ENCODE peak calls at places on chromosomes 12 and 14, in nine cellular contexts. Z, U, X, Y, O, P, S, L and T are unnamed samples.
A peak's percentile ranks its signal among the peaks of the same experiment; 100 is the strongest.

GRCh38 chr14:29553427-29553826 is 374.2 kb downstream of the PRKD1 start:
- DNase-seq in Y (no peak), P (no peak), Z (no peak), X (no peak), U (no peak), S (no peak), L (no peak), O (no peak), T (no peak)

GRCh38 chr14:95489163-95489887 is 27.1 kb downstream of the SYNE3 start:
- DNase-seq in L (no peak), Z (no peak), O (no peak), S (no peak), X (peak; percentile 17), Y (no peak), P (no peak), U (no peak), T (no peak)

GRCh38 chr14:68282479-68283377 is 463.1 kb downstream of the RAD51B start:
- DNase-seq in O (no peak), X (no peak), Y (no peak), L (no peak), Z (no peak), S (no peak), U (no peak), P (no peak), T (no peak)

GRCh38 chr12:4147051-4147481 is 126.5 kb upstream of the CCND2 start:
- DNase-seq in O (no peak), Z (no peak), L (no peak), U (no peak), Y (no peak), S (no peak), P (no peak), X (no peak), T (no peak)

GRCh38 chr12:124049451-124050094 is 76.6 kb downstream of the ZNF664 start:
- DNase-seq in L (no peak), U (no peak), Y (no peak), Z (no peak), X (no peak), P (no peak), O (no peak), S (no peak), T (no peak)

GRCh38 chr12:124436366-124436765 is 131.0 kb downstream of the NCOR2 start:
- DNase-seq in P (no peak), X (peak; percentile 37), O (no peak), Z (no peak), U (no peak), Y (no peak), L (no peak), S (no peak), T (peak; percentile 91)

GRCh38 chr14:31968107-31968810 is 108.8 kb upstream of the ARHGAP5 start:
- DNase-seq in S (no peak), L (no peak), U (no peak), P (no peak), Z (peak; percentile 34), O (no peak), X (no peak), Y (no peak), T (no peak)

GRCh38 chr14:23436327-23437141 is 1.1 kb upstream of the MYH7 start:
- DNase-seq in O (no peak), Z (no peak), X (no peak), L (peak; percentile 30), P (no peak), U (peak; percentile 1), S (no peak), Y (no peak), T (no peak)